ENCODE peak calls at places on chromosome 11, in nine cellular contexts. B, G, C, P, L, V, M, X and O are unnamed samples.

GRCh38 chr11:43419460-43419859 is 60.7 kb downstream of the TTC17 start:
- DNase-seq in B (no peak), G (peak), C (peak), P (peak), L (no peak), V (no peak), M (peak), X (peak), O (peak)

GRCh38 chr11:13038366-13038765 is 29.2 kb downstream of the RASSF10 start:
- DNase-seq in B (no peak), G (no peak), C (no peak), P (peak), L (no peak), V (no peak), M (no peak), X (no peak), O (peak)

GRCh38 chr11:77397631-77398030 is 76.3 kb downstream of the PAK1 start:
- DNase-seq in B (no peak), G (no peak), C (no peak), P (no peak), L (no peak), V (no peak), M (no peak), X (no peak), O (no peak)

GRCh38 chr11:70462818-70463477 is 64.6 kb downstream of the CTTN start:
- DNase-seq in B (no peak), G (no peak), C (peak), P (no peak), L (no peak), V (no peak), M (no peak), X (no peak), O (no peak)

GRCh38 chr11:70072471-70073187 is 5.5 kb upstream of the ANO1 start:
- DNase-seq in B (no peak), G (no peak), C (no peak), P (no peak), L (no peak), V (no peak), M (no peak), X (no peak), O (no peak)

GRCh38 chr11:65109231-65110198 is 2.2 kb upstream of the TM7SF2 start:
- DNase-seq in B (no peak), G (no peak), C (no peak), P (no peak), L (no peak), V (no peak), M (no peak), X (no peak), O (no peak)

GRCh38 chr11:126403658-126404057 is 48.2 kb downstream of the ST3GAL4 start:
- DNase-seq in B (no peak), G (no peak), C (no peak), P (peak), L (no peak), V (no peak), M (no peak), X (no peak), O (no peak)

GRCh38 chr11:73331138-73331916 is 23.3 kb downstream of the ARHGEF17 start:
- DNase-seq in B (peak), G (no peak), C (no peak), P (peak), L (no peak), V (no peak), M (no peak), X (peak), O (peak)